ENCODE peak calls at places on chromosomes 12 and 14, in eight cellular contexts. One of them, this sample, is unnamed.

GRCh38 chr12:115763982-115764621 is 513.4 kb downstream of the MED13L start:
- DNase-seq in MM.1S: no peak
- DNase-seq in HCT116: no peak
- DNase-seq in hepatocyte: peak
- DNase-seq in GM23338: no peak
- DNase-seq in PC-3: peak
- DNase-seq in K562: peak
- DNase-seq in mammary epithelial cell: no peak
- DNase-seq in this sample: no peak

GRCh38 chr14:69246331-69246730 is 13.6 kb upstream of the GALNT16 start:
- DNase-seq in MM.1S: no peak
- DNase-seq in HCT116: no peak
- DNase-seq in hepatocyte: no peak
- DNase-seq in GM23338: no peak
- DNase-seq in PC-3: no peak
- DNase-seq in K562: no peak
- DNase-seq in mammary epithelial cell: no peak
- DNase-seq in this sample: no peak

GRCh38 chr12:107091989-107092641 is 1.2 kb downstream of the CRY1 start:
- DNase-seq in MM.1S: peak
- DNase-seq in HCT116: peak
- DNase-seq in hepatocyte: peak
- DNase-seq in GM23338: peak
- DNase-seq in PC-3: peak
- DNase-seq in K562: peak
- DNase-seq in mammary epithelial cell: peak
- DNase-seq in this sample: peak

GRCh38 chr14:61927015-61927414 is 164.8 kb downstream of the SNAPC1 start:
- DNase-seq in MM.1S: no peak
- DNase-seq in HCT116: no peak
- DNase-seq in hepatocyte: no peak
- DNase-seq in GM23338: no peak
- DNase-seq in PC-3: peak
- DNase-seq in K562: no peak
- DNase-seq in mammary epithelial cell: peak
- DNase-seq in this sample: no peak

GRCh38 chr12:6278439-6279255 is 31.8 kb upstream of the PLEKHG6 start:
- DNase-seq in MM.1S: peak
- DNase-seq in HCT116: no peak
- DNase-seq in hepatocyte: peak
- DNase-seq in GM23338: peak
- DNase-seq in PC-3: peak
- DNase-seq in K562: peak
- DNase-seq in mammary epithelial cell: peak
- DNase-seq in this sample: peak

GRCh38 chr14:65414961-65415589 is 2.5 kb downstream of the FUT8 start:
- DNase-seq in MM.1S: peak
- DNase-seq in HCT116: no peak
- DNase-seq in hepatocyte: peak
- DNase-seq in GM23338: peak
- DNase-seq in PC-3: peak
- DNase-seq in K562: peak
- DNase-seq in mammary epithelial cell: no peak
- DNase-seq in this sample: peak

GRCh38 chr12:69685810-69686209 is 13.3 kb downstream of the BEST3 start:
- DNase-seq in MM.1S: no peak
- DNase-seq in HCT116: no peak
- DNase-seq in hepatocyte: no peak
- DNase-seq in GM23338: no peak
- DNase-seq in PC-3: peak
- DNase-seq in K562: no peak
- DNase-seq in mammary epithelial cell: peak
- DNase-seq in this sample: no peak

GRCh38 chr12:107402041-107403022 is 283.3 kb upstream of the PWP1 start:
- DNase-seq in MM.1S: peak
- DNase-seq in HCT116: peak
- DNase-seq in hepatocyte: peak
- DNase-seq in GM23338: peak
- DNase-seq in PC-3: peak
- DNase-seq in K562: peak
- DNase-seq in mammary epithelial cell: peak
- DNase-seq in this sample: peak

GRCh38 chr12:28704477-28705169 is 444.5 kb upstream of the FAR2 start:
- DNase-seq in MM.1S: no peak
- DNase-seq in HCT116: no peak
- DNase-seq in hepatocyte: no peak
- DNase-seq in GM23338: no peak
- DNase-seq in PC-3: peak
- DNase-seq in K562: no peak
- DNase-seq in mammary epithelial cell: peak
- DNase-seq in this sample: no peak

GRCh38 chr14:67623114-67623513 is 3.4 kb downstream of the ARG2 start:
- DNase-seq in MM.1S: no peak
- DNase-seq in HCT116: no peak
- DNase-seq in hepatocyte: peak
- DNase-seq in GM23338: peak
- DNase-seq in PC-3: peak
- DNase-seq in K562: no peak
- DNase-seq in mammary epithelial cell: peak
- DNase-seq in this sample: peak

GRCh38 chr12:109832534-109833306 is 478 bp downstream of the TRPV4 start:
- DNase-seq in MM.1S: no peak
- DNase-seq in HCT116: no peak
- DNase-seq in hepatocyte: no peak
- DNase-seq in GM23338: no peak
- DNase-seq in PC-3: no peak
- DNase-seq in K562: no peak
- DNase-seq in mammary epithelial cell: no peak
- DNase-seq in this sample: no peak

GRCh38 chr14:73937012-73937411 is 12.9 kb downstream of the FAM161B start:
- DNase-seq in MM.1S: no peak
- DNase-seq in HCT116: no peak
- DNase-seq in hepatocyte: no peak
- DNase-seq in GM23338: no peak
- DNase-seq in PC-3: no peak
- DNase-seq in K562: no peak
- DNase-seq in mammary epithelial cell: no peak
- DNase-seq in this sample: no peak

GRCh38 chr12:51415931-51416330 is 8.7 kb upstream of the SLC4A8 start:
- DNase-seq in MM.1S: no peak
- DNase-seq in HCT116: no peak
- DNase-seq in hepatocyte: no peak
- DNase-seq in GM23338: no peak
- DNase-seq in PC-3: peak
- DNase-seq in K562: no peak
- DNase-seq in mammary epithelial cell: peak
- DNase-seq in this sample: no peak

GRCh38 chr14:104813286-104813685 is 12.4 kb downstream of the ZBTB42 start:
- DNase-seq in MM.1S: no peak
- DNase-seq in HCT116: no peak
- DNase-seq in hepatocyte: no peak
- DNase-seq in GM23338: no peak
- DNase-seq in PC-3: no peak
- DNase-seq in K562: no peak
- DNase-seq in mammary epithelial cell: no peak
- DNase-seq in this sample: no peak

GRCh38 chr12:40157307-40157706 is 51.4 kb upstream of the SLC2A13 start:
- DNase-seq in MM.1S: no peak
- DNase-seq in HCT116: no peak
- DNase-seq in hepatocyte: peak
- DNase-seq in GM23338: no peak
- DNase-seq in PC-3: no peak
- DNase-seq in K562: no peak
- DNase-seq in mammary epithelial cell: no peak
- DNase-seq in this sample: no peak
- H3K27ac ChIP-seq in MM.1S: no peak
- H3K27ac ChIP-seq in HCT116: no peak
- H3K27ac ChIP-seq in hepatocyte: no peak
- H3K27ac ChIP-seq in GM23338: no peak
- H3K27ac ChIP-seq in PC-3: no peak
- H3K27ac ChIP-seq in K562: no peak
- H3K27ac ChIP-seq in mammary epithelial cell: no peak
- H3K27ac ChIP-seq in this sample: no peak

GRCh38 chr12:130163461-130164215 is 1.4 kb downstream of the FZD10 start:
- DNase-seq in MM.1S: no peak
- DNase-seq in HCT116: no peak
- DNase-seq in hepatocyte: no peak
- DNase-seq in GM23338: no peak
- DNase-seq in PC-3: no peak
- DNase-seq in K562: no peak
- DNase-seq in mammary epithelial cell: no peak
- DNase-seq in this sample: no peak
- TF ChIP-seq EZH2 in MM.1S: no peak
- TF ChIP-seq EZH2 in HCT116: no peak
- TF ChIP-seq EZH2 in hepatocyte: peak
- TF ChIP-seq EZH2 in GM23338: no peak
- TF ChIP-seq EZH2 in PC-3: no peak
- TF ChIP-seq EZH2 in K562: no peak
- TF ChIP-seq EZH2 in mammary epithelial cell: no peak
- TF ChIP-seq EZH2 in this sample: no peak

DNA sequence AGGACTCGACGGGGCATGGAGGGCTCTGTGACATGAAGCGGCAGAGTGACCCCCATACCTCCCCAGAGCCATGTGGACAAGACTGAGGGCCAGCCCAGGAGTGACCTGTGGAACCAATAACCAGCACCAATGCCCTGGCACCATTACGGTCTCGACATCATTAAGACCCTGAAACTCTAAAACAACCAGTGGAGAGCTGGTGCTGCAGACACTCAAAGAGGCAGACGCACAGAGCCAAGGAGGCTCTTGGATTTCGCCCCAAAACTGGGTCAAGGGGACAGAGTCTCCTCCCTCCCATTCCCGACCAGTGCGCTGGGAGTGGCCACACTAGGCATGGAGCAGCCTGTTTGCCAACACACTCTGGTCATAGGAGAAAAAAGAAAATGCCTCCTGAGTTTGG is 41.6 kb upstream of the VASH1 start:
- DNase-seq in MM.1S: no peak
- DNase-seq in HCT116: no peak
- DNase-seq in hepatocyte: no peak
- DNase-seq in GM23338: no peak
- DNase-seq in PC-3: no peak
- DNase-seq in K562: no peak
- DNase-seq in mammary epithelial cell: no peak
- DNase-seq in this sample: no peak
- TF ChIP-seq CTCF in MM.1S: no peak
- TF ChIP-seq CTCF in HCT116: no peak
- TF ChIP-seq CTCF in hepatocyte: no peak
- TF ChIP-seq CTCF in GM23338: no peak
- TF ChIP-seq CTCF in PC-3: no peak
- TF ChIP-seq CTCF in K562: no peak
- TF ChIP-seq CTCF in mammary epithelial cell: no peak
- TF ChIP-seq CTCF in this sample: no peak

DNA sequence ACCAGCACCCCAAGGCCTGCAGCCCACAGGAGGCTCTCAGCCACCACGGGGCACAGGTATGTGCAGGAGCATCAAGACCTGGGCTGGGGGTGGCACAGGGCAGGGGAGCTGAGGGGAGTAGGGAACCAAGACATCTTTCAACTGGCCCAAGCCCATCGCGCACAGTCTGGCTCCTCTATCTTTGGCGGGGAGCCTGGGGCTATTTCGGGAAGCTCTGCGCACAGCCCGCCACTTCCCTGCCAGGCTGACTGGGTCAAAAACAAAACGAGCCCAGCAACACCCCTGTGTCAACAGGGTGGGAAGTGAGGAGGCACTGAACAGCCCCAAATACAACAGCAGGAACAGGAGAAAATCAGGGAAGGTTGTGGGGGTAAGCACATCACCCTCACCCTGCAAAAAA is 83.9 kb downstream of the ARL6IP4 start:
- DNase-seq in MM.1S: no peak
- DNase-seq in HCT116: no peak
- DNase-seq in hepatocyte: no peak
- DNase-seq in GM23338: no peak
- DNase-seq in PC-3: no peak
- DNase-seq in K562: no peak
- DNase-seq in mammary epithelial cell: no peak
- DNase-seq in this sample: no peak
- H3K27ac ChIP-seq in MM.1S: no peak
- H3K27ac ChIP-seq in HCT116: no peak
- H3K27ac ChIP-seq in hepatocyte: no peak
- H3K27ac ChIP-seq in GM23338: no peak
- H3K27ac ChIP-seq in PC-3: no peak
- H3K27ac ChIP-seq in K562: no peak
- H3K27ac ChIP-seq in mammary epithelial cell: no peak
- H3K27ac ChIP-seq in this sample: no peak

GRCh38 chr12:131044136-131044535 is 90.4 kb downstream of the ADGRD1 start:
- DNase-seq in MM.1S: no peak
- DNase-seq in HCT116: no peak
- DNase-seq in hepatocyte: no peak
- DNase-seq in GM23338: no peak
- DNase-seq in PC-3: no peak
- DNase-seq in K562: no peak
- DNase-seq in mammary epithelial cell: no peak
- DNase-seq in this sample: no peak

GRCh38 chr12:131043401-131043871 is 89.7 kb downstream of the ADGRD1 start:
- DNase-seq in MM.1S: no peak
- DNase-seq in HCT116: no peak
- DNase-seq in hepatocyte: no peak
- DNase-seq in GM23338: no peak
- DNase-seq in PC-3: no peak
- DNase-seq in K562: no peak
- DNase-seq in mammary epithelial cell: no peak
- DNase-seq in this sample: no peak

GRCh38 chr12:131041216-131041967 is 87.7 kb downstream of the ADGRD1 start:
- DNase-seq in MM.1S: no peak
- DNase-seq in HCT116: no peak
- DNase-seq in hepatocyte: no peak
- DNase-seq in GM23338: no peak
- DNase-seq in PC-3: no peak
- DNase-seq in K562: no peak
- DNase-seq in mammary epithelial cell: no peak
- DNase-seq in this sample: no peak

GRCh38 chr12:131041968-131042847 is 88.5 kb downstream of the ADGRD1 start:
- DNase-seq in MM.1S: no peak
- DNase-seq in HCT116: no peak
- DNase-seq in hepatocyte: no peak
- DNase-seq in GM23338: no peak
- DNase-seq in PC-3: no peak
- DNase-seq in K562: no peak
- DNase-seq in mammary epithelial cell: no peak
- DNase-seq in this sample: no peak

DNA sequence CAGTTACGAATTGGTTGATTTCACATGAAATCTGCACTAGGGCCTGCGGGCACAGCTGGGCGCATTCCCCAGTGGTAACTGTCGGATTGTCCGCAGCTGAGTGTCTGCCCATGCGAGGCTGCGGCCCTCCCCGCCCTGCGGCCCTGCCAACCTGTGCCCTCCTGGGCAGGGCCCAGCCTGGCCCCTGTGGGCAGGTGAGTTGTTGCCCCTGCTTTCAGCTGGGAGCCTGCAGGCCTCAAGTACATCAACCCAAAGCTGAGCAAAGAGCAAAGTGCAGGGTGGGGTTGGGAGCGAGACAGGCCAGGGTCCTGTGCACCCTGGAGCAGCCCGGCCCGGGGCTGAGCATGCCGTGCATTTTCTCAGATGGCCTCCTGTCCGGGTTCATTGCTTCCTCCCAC is 89.1 kb downstream of the ADGRD1 start:
- DNase-seq in MM.1S: no peak
- DNase-seq in HCT116: no peak
- DNase-seq in hepatocyte: no peak
- DNase-seq in GM23338: no peak
- DNase-seq in PC-3: no peak
- DNase-seq in K562: no peak
- DNase-seq in mammary epithelial cell: no peak
- DNase-seq in this sample: peak
- TF ChIP-seq EZH2 in MM.1S: no peak
- TF ChIP-seq EZH2 in HCT116: no peak
- TF ChIP-seq EZH2 in hepatocyte: no peak
- TF ChIP-seq EZH2 in GM23338: no peak
- TF ChIP-seq EZH2 in PC-3: no peak
- TF ChIP-seq EZH2 in K562: no peak
- TF ChIP-seq EZH2 in mammary epithelial cell: no peak
- TF ChIP-seq EZH2 in this sample: no peak

GRCh38 chr12:48934312-48934706 is 9.0 kb upstream of the FKBP11 start:
- DNase-seq in MM.1S: peak
- DNase-seq in HCT116: no peak
- DNase-seq in hepatocyte: no peak
- DNase-seq in GM23338: peak
- DNase-seq in PC-3: peak
- DNase-seq in K562: peak
- DNase-seq in mammary epithelial cell: no peak
- DNase-seq in this sample: peak
- TF ChIP-seq CTCF in MM.1S: peak
- TF ChIP-seq CTCF in HCT116: peak
- TF ChIP-seq CTCF in hepatocyte: peak
- TF ChIP-seq CTCF in GM23338: peak
- TF ChIP-seq CTCF in PC-3: peak
- TF ChIP-seq CTCF in K562: peak
- TF ChIP-seq CTCF in mammary epithelial cell: no peak
- TF ChIP-seq CTCF in this sample: peak

This sample was measured in A673.